ENCODE peak calls at places on chromosome 18, in eight cellular contexts. One of them, this sample, is unnamed. For H3K36me3, the result is how much of the 10 kb centered on the place peaks cover.

GRCh38 chr18:50558157-50558556 is 1.7 kb upstream of the MAPK4 start:
- DNase-seq in adrenal gland: no peak
- DNase-seq in stomach: no peak
- DNase-seq in Peyer's patch: no peak
- DNase-seq in uterus: no peak
- DNase-seq in ovary: no peak
- DNase-seq in body of pancreas: no peak
- DNase-seq in IMR-90: no peak
- DNase-seq in this sample: no peak

GRCh38 chr18:57839942-57840381 is 36.8 kb upstream of the ATP8B1 start:
- DNase-seq in adrenal gland: no peak
- DNase-seq in IMR-90: peak
- DNase-seq in uterus: no peak
- DNase-seq in body of pancreas: no peak
- DNase-seq in stomach: no peak
- DNase-seq in Peyer's patch: no peak
- DNase-seq in ovary: no peak
- DNase-seq in this sample: no peak

GRCh38 chr18:64415218-64415617 is 266.3 kb upstream of the LINC00305 start:
- DNase-seq in body of pancreas: no peak
- DNase-seq in stomach: no peak
- DNase-seq in adrenal gland: no peak
- DNase-seq in Peyer's patch: no peak
- DNase-seq in IMR-90: no peak
- DNase-seq in uterus: no peak
- DNase-seq in ovary: no peak
- DNase-seq in this sample: no peak

GRCh38 chr18:52313213-52313612 is 26.8 kb upstream of the DCC start:
- DNase-seq in uterus: no peak
- DNase-seq in adrenal gland: no peak
- DNase-seq in Peyer's patch: no peak
- DNase-seq in stomach: no peak
- DNase-seq in IMR-90: no peak
- DNase-seq in body of pancreas: no peak
- DNase-seq in ovary: no peak
- DNase-seq in this sample: no peak

GRCh38 chr18:72375628-72376027 is 168.5 kb downstream of the CBLN2 start:
- DNase-seq in stomach: no peak
- DNase-seq in uterus: no peak
- DNase-seq in adrenal gland: no peak
- DNase-seq in ovary: no peak
- DNase-seq in IMR-90: peak
- DNase-seq in Peyer's patch: no peak
- DNase-seq in body of pancreas: no peak
- DNase-seq in this sample: no peak

GRCh38 chr18:45997689-45998088 is 30.6 kb upstream of the EPG5 start:
- DNase-seq in uterus: no peak
- DNase-seq in ovary: no peak
- DNase-seq in stomach: no peak
- DNase-seq in body of pancreas: no peak
- DNase-seq in IMR-90: no peak
- DNase-seq in Peyer's patch: no peak
- DNase-seq in adrenal gland: no peak
- DNase-seq in this sample: no peak

GRCh38 chr18:33781429-33781828 is 203.4 kb downstream of the ASXL3 start:
- DNase-seq in adrenal gland: no peak
- DNase-seq in IMR-90: no peak
- DNase-seq in Peyer's patch: no peak
- DNase-seq in uterus: no peak
- DNase-seq in stomach: no peak
- DNase-seq in body of pancreas: no peak
- DNase-seq in ovary: no peak
- DNase-seq in this sample: no peak

GRCh38 chr18:2387588-2387987 is 183.7 kb downstream of the METTL4 start:
- DNase-seq in uterus: no peak
- DNase-seq in stomach: no peak
- DNase-seq in body of pancreas: no peak
- DNase-seq in Peyer's patch: no peak
- DNase-seq in IMR-90: no peak
- DNase-seq in adrenal gland: no peak
- DNase-seq in ovary: no peak
- DNase-seq in this sample: no peak

GRCh38 chr18:68354176-68354575 is 360.7 kb downstream of the TMX3 start:
- DNase-seq in body of pancreas: no peak
- DNase-seq in ovary: no peak
- DNase-seq in IMR-90: no peak
- DNase-seq in uterus: no peak
- DNase-seq in adrenal gland: no peak
- DNase-seq in Peyer's patch: no peak
- DNase-seq in stomach: no peak
- DNase-seq in this sample: no peak

GRCh38 chr18:13574761-13575160 is 151.6 kb downstream of the FAM210A start:
- DNase-seq in IMR-90: no peak
- DNase-seq in stomach: no peak
- DNase-seq in adrenal gland: no peak
- DNase-seq in Peyer's patch: no peak
- DNase-seq in uterus: no peak
- DNase-seq in ovary: no peak
- DNase-seq in body of pancreas: no peak
- DNase-seq in this sample: no peak

GRCh38 chr18:73805991-73806390 is 341.6 kb downstream of the FBXO15 start:
- DNase-seq in Peyer's patch: no peak
- DNase-seq in IMR-90: no peak
- DNase-seq in ovary: no peak
- DNase-seq in stomach: no peak
- DNase-seq in uterus: no peak
- DNase-seq in body of pancreas: no peak
- DNase-seq in adrenal gland: no peak
- DNase-seq in this sample: no peak

GRCh38 chr18:36201765-36202164 is 14.5 kb downstream of the MOCOS start:
- DNase-seq in body of pancreas: no peak
- DNase-seq in stomach: no peak
- DNase-seq in IMR-90: no peak
- DNase-seq in uterus: no peak
- DNase-seq in adrenal gland: no peak
- DNase-seq in ovary: no peak
- DNase-seq in Peyer's patch: no peak
- DNase-seq in this sample: no peak

GRCh38 chr18:35936951-35937350 is 35.5 kb upstream of the RMP24 start:
- DNase-seq in ovary: no peak
- DNase-seq in adrenal gland: no peak
- DNase-seq in IMR-90: no peak
- DNase-seq in body of pancreas: no peak
- DNase-seq in Peyer's patch: no peak
- DNase-seq in uterus: no peak
- DNase-seq in stomach: no peak
- DNase-seq in this sample: no peak

GRCh38 chr18:7921938-7922587 is 354.9 kb downstream of the PTPRM start:
- DNase-seq in ovary: no peak
- DNase-seq in stomach: no peak
- DNase-seq in body of pancreas: peak
- DNase-seq in Peyer's patch: no peak
- DNase-seq in uterus: no peak
- DNase-seq in adrenal gland: peak
- DNase-seq in IMR-90: peak
- DNase-seq in this sample: no peak

GRCh38 chr18:13176847-13177246 is 41.7 kb upstream of the LDLRAD4 start:
- DNase-seq in Peyer's patch: no peak
- DNase-seq in IMR-90: no peak
- DNase-seq in stomach: no peak
- DNase-seq in uterus: no peak
- DNase-seq in body of pancreas: no peak
- DNase-seq in adrenal gland: no peak
- DNase-seq in ovary: no peak
- DNase-seq in this sample: no peak

GRCh38 chr18:27483266-27483665 is 298.2 kb upstream of the CHST9 start:
- DNase-seq in uterus: no peak
- DNase-seq in body of pancreas: no peak
- DNase-seq in Peyer's patch: no peak
- DNase-seq in IMR-90: no peak
- DNase-seq in stomach: no peak
- DNase-seq in adrenal gland: no peak
- DNase-seq in ovary: no peak
- DNase-seq in this sample: no peak

GRCh38 chr18:51480562-51481261 is 283.2 kb upstream of the MEX3C start:
- DNase-seq in IMR-90: no peak
- DNase-seq in ovary: no peak
- DNase-seq in body of pancreas: no peak
- DNase-seq in stomach: no peak
- DNase-seq in adrenal gland: no peak
- DNase-seq in Peyer's patch: no peak
- DNase-seq in uterus: no peak
- DNase-seq in this sample: peak

GRCh38 chr18:54880706-54881105 is 52.4 kb downstream of the RAB27B start:
- DNase-seq in IMR-90: peak
- DNase-seq in stomach: no peak
- DNase-seq in body of pancreas: no peak
- DNase-seq in Peyer's patch: no peak
- DNase-seq in ovary: no peak
- DNase-seq in adrenal gland: no peak
- DNase-seq in uterus: no peak
- DNase-seq in this sample: no peak

GRCh38 chr18:6963452-6964097 is 154.0 kb downstream of the LAMA1 start:
- DNase-seq in body of pancreas: no peak
- DNase-seq in uterus: no peak
- DNase-seq in IMR-90: no peak
- DNase-seq in adrenal gland: no peak
- DNase-seq in Peyer's patch: no peak
- DNase-seq in ovary: no peak
- DNase-seq in stomach: no peak
- DNase-seq in this sample: no peak

GRCh38 chr18:70598406-70598805 is 309.6 kb downstream of the SOCS6 start:
- DNase-seq in Peyer's patch: no peak
- DNase-seq in adrenal gland: no peak
- DNase-seq in uterus: no peak
- DNase-seq in IMR-90: no peak
- DNase-seq in body of pancreas: no peak
- DNase-seq in ovary: no peak
- DNase-seq in stomach: no peak
- DNase-seq in this sample: no peak

GRCh38 chr18:78241535-78242306 is 737.9 kb upstream of the SALL3 start:
- DNase-seq in stomach: no peak
- DNase-seq in body of pancreas: no peak
- DNase-seq in Peyer's patch: no peak
- DNase-seq in uterus: no peak
- DNase-seq in adrenal gland: no peak
- DNase-seq in ovary: no peak
- DNase-seq in IMR-90: no peak
- DNase-seq in this sample: no peak

GRCh38 chr18:45402485-45403056 is 212.7 kb upstream of the SLC14A2 start:
- DNase-seq in uterus: no peak
- DNase-seq in IMR-90: peak
- DNase-seq in body of pancreas: no peak
- DNase-seq in Peyer's patch: no peak
- DNase-seq in ovary: no peak
- DNase-seq in stomach: no peak
- DNase-seq in adrenal gland: no peak
- DNase-seq in this sample: no peak

GRCh38 chr18:34802938-34803337 is 92.8 kb downstream of the DTNA start:
- DNase-seq in IMR-90: peak
- DNase-seq in ovary: no peak
- DNase-seq in Peyer's patch: no peak
- DNase-seq in body of pancreas: no peak
- DNase-seq in stomach: no peak
- DNase-seq in adrenal gland: peak
- DNase-seq in uterus: no peak
- DNase-seq in this sample: no peak

GRCh38 chr18:36711813-36712444 is 116.9 kb downstream of the TPGS2 start:
- DNase-seq in IMR-90: peak
- DNase-seq in stomach: no peak
- DNase-seq in ovary: no peak
- DNase-seq in adrenal gland: peak
- DNase-seq in Peyer's patch: no peak
- DNase-seq in body of pancreas: peak
- DNase-seq in uterus: peak
- DNase-seq in this sample: no peak

GRCh38 chr18:76571689-76572088 is 76.6 kb upstream of the ZNF516 start:
- DNase-seq in body of pancreas: no peak
- DNase-seq in adrenal gland: no peak
- DNase-seq in stomach: no peak
- DNase-seq in ovary: no peak
- DNase-seq in uterus: no peak
- DNase-seq in Peyer's patch: no peak
- DNase-seq in IMR-90: no peak
- DNase-seq in this sample: no peak

GRCh38 chr18:76376668-76377358 is 118.2 kb downstream of the ZNF516 start:
- DNase-seq in adrenal gland: no peak
- DNase-seq in stomach: no peak
- DNase-seq in Peyer's patch: no peak
- DNase-seq in IMR-90: no peak
- DNase-seq in ovary: no peak
- DNase-seq in uterus: no peak
- DNase-seq in body of pancreas: no peak
- DNase-seq in this sample: no peak

GRCh38 chr18:79944126-79944731 is 7.2 kb downstream of the SLC66A2 start:
- DNase-seq in body of pancreas: peak
- DNase-seq in IMR-90: no peak
- DNase-seq in stomach: peak
- DNase-seq in uterus: no peak
- DNase-seq in ovary: peak
- DNase-seq in adrenal gland: no peak
- DNase-seq in Peyer's patch: peak
- DNase-seq in this sample: peak

GRCh38 chr18:3664563-3665178 is 214.7 kb downstream of the TGIF1 start:
- DNase-seq in uterus: no peak
- DNase-seq in ovary: no peak
- DNase-seq in stomach: no peak
- DNase-seq in IMR-90: no peak
- DNase-seq in Peyer's patch: no peak
- DNase-seq in adrenal gland: no peak
- DNase-seq in body of pancreas: peak
- DNase-seq in this sample: peak
- TF ChIP-seq POLR2A in uterus: no peak
- TF ChIP-seq POLR2A in ovary: no peak
- TF ChIP-seq POLR2A in stomach: no peak
- TF ChIP-seq POLR2A in IMR-90: no peak
- TF ChIP-seq POLR2A in Peyer's patch: no peak
- TF ChIP-seq POLR2A in adrenal gland: no peak
- TF ChIP-seq POLR2A in body of pancreas: no peak
- TF ChIP-seq POLR2A in this sample: no peak

GRCh38 chr18:3444954-3445353 is 5.0 kb upstream of the TGIF1 start:
- DNase-seq in uterus: no peak
- DNase-seq in Peyer's patch: no peak
- DNase-seq in body of pancreas: no peak
- DNase-seq in IMR-90: no peak
- DNase-seq in stomach: no peak
- DNase-seq in ovary: no peak
- DNase-seq in adrenal gland: no peak
- DNase-seq in this sample: no peak
- H3K36me3 ChIP-seq in uterus: under half
- H3K36me3 ChIP-seq in Peyer's patch: under half
- H3K36me3 ChIP-seq in body of pancreas: under half
- H3K36me3 ChIP-seq in IMR-90: under half
- H3K36me3 ChIP-seq in stomach: under half
- H3K36me3 ChIP-seq in ovary: under half
- H3K36me3 ChIP-seq in adrenal gland: under half
- H3K36me3 ChIP-seq in this sample: under half

GRCh38 chr18:48848641-48849143 is 102.1 kb downstream of the SMAD7 start:
- DNase-seq in body of pancreas: no peak
- DNase-seq in Peyer's patch: no peak
- DNase-seq in uterus: peak
- DNase-seq in IMR-90: no peak
- DNase-seq in adrenal gland: peak
- DNase-seq in stomach: no peak
- DNase-seq in ovary: no peak
- DNase-seq in this sample: no peak
- TF ChIP-seq POLR2A in body of pancreas: no peak
- TF ChIP-seq POLR2A in Peyer's patch: no peak
- TF ChIP-seq POLR2A in uterus: no peak
- TF ChIP-seq POLR2A in IMR-90: no peak
- TF ChIP-seq POLR2A in adrenal gland: no peak
- TF ChIP-seq POLR2A in stomach: no peak
- TF ChIP-seq POLR2A in ovary: no peak
- TF ChIP-seq POLR2A in this sample: no peak

GRCh38 chr18:41996020-41996419 is 41.0 kb downstream of the PIK3C3 start:
- DNase-seq in body of pancreas: no peak
- DNase-seq in stomach: no peak
- DNase-seq in adrenal gland: no peak
- DNase-seq in Peyer's patch: no peak
- DNase-seq in IMR-90: no peak
- DNase-seq in uterus: no peak
- DNase-seq in ovary: no peak
- DNase-seq in this sample: no peak
- H3K36me3 ChIP-seq in body of pancreas: under half
- H3K36me3 ChIP-seq in stomach: half or more
- H3K36me3 ChIP-seq in adrenal gland: under half
- H3K36me3 ChIP-seq in Peyer's patch: under half
- H3K36me3 ChIP-seq in IMR-90: under half
- H3K36me3 ChIP-seq in uterus: under half
- H3K36me3 ChIP-seq in ovary: under half
- H3K36me3 ChIP-seq in this sample: under half